ENCODE peak calls at places on chromosomes 3 and 15, in four cellular contexts. W is aorta; E is CD4-positive, CD25-positive, alpha-beta regulatory T cell; D is right atrium auricular region. X is an unnamed sample.

GRCh38 chr15:65638681-65639089 is 16.9 kb downstream of the SLC24A1 start:
- DNase-seq in W (no peak), E (peak), D (no peak), X (no peak)

GRCh38 chr15:73394782-73395181 is 26.0 kb upstream of the HCN4 start:
- DNase-seq in D (no peak), E (no peak), W (no peak), X (no peak)

GRCh38 chr15:52392008-52392687 is 96.5 kb upstream of the MYO5C start:
- DNase-seq in E (no peak), D (no peak), W (no peak), X (no peak)

GRCh38 chr15:92226020-92226612 is 167.6 kb upstream of the ST8SIA2 start:
- DNase-seq in E (no peak), D (no peak), W (no peak), X (no peak)

GRCh38 chr15:33093234-33093633 is 101.3 kb downstream of the FMN1 start:
- DNase-seq in E (no peak), W (no peak), D (no peak), X (no peak)

GRCh38 chr15:29693225-29693624 is 129.0 kb downstream of the TJP1 start:
- DNase-seq in D (peak), W (no peak), E (no peak), X (no peak)

GRCh38 chr3:184145120-184145524 is 10.0 kb downstream of the EIF2B5 start:
- DNase-seq in E (no peak), D (no peak), W (no peak), X (no peak)

GRCh38 chr3:127776347-127776746 is 46.0 kb downstream of the MGLL start:
- DNase-seq in W (peak), D (no peak), E (no peak), X (no peak)

GRCh38 chr3:13506680-13507079 is 26.6 kb downstream of the HDAC11 start:
- DNase-seq in W (peak), E (no peak), D (no peak), X (no peak)
- H3K27ac ChIP-seq in W (no peak), E (no peak), D (no peak), X (no peak)

DNA sequence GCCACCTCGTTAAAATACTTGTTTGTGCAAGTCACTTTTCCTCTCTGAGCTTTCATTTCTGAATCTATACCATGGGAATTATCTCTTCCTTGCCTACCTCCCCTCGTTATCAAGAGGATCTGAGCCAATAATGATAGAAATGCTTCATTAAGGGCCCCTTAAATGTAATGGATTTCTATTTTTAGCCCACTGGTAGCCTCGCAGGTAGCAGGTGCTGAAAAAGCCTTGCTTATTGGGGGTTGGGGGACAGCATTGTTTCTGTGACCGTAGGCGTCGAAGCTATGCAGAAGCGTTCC is 466 bp upstream of the PIAS1 start:
- DNase-seq in D (no peak), E (no peak), W (no peak), X (no peak)
- H3K4me3 ChIP-seq in D (peak), E (peak), W (peak), X (peak)

GRCh38 chr3:5503136-5503535 is 315.6 kb downstream of the EDEM1 start:
- DNase-seq in E (no peak), W (no peak), D (no peak), X (no peak)

GRCh38 chr3:5505997-5506396 is 318.5 kb downstream of the EDEM1 start:
- DNase-seq in E (no peak), W (no peak), D (no peak), X (no peak)

GRCh38 chr3:5510300-5510699 is 322.8 kb downstream of the EDEM1 start:
- DNase-seq in E (no peak), W (no peak), D (no peak), X (no peak)

GRCh38 chr3:5504135-5504534 is 316.6 kb downstream of the EDEM1 start:
- DNase-seq in E (no peak), W (no peak), D (no peak), X (no peak)

DNA sequence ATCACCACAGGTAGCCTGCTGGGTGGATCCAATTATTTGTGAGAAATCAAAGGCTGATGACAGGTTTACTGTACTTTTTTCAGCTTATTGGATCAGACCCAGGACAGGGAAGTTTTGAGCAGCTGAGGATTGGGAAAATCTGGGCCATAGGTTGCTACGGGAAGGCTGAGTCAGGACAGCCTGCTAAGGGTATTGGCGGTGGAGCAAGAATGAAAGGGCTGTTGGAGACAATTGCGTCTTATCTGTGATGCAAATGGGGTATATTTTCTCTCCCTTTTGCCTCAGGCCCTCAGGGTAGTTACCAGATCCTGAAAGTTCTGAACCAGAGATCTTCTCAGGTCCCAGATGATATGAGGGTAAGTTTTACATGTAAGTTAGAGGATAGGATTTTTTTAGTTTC is 317.7 kb downstream of the EDEM1 start:
- DNase-seq in W (no peak), E (no peak), D (no peak), X (no peak)
- H3K27ac ChIP-seq in W (no peak), E (no peak), D (no peak), X (no peak)

GRCh38 chr3:149375164-149375823 is 2.2 kb downstream of the TM4SF1 start:
- DNase-seq in W (no peak), E (no peak), D (no peak), X (no peak)
- H3K4me3 ChIP-seq in W (peak), E (no peak), D (peak), X (no peak)

GRCh38 chr3:16132926-16133325 is 41.6 kb upstream of the GALNT15 start:
- DNase-seq in W (no peak), E (no peak), D (no peak), X (no peak)
- H3K27ac ChIP-seq in W (no peak), E (no peak), D (peak), X (no peak)

DNA sequence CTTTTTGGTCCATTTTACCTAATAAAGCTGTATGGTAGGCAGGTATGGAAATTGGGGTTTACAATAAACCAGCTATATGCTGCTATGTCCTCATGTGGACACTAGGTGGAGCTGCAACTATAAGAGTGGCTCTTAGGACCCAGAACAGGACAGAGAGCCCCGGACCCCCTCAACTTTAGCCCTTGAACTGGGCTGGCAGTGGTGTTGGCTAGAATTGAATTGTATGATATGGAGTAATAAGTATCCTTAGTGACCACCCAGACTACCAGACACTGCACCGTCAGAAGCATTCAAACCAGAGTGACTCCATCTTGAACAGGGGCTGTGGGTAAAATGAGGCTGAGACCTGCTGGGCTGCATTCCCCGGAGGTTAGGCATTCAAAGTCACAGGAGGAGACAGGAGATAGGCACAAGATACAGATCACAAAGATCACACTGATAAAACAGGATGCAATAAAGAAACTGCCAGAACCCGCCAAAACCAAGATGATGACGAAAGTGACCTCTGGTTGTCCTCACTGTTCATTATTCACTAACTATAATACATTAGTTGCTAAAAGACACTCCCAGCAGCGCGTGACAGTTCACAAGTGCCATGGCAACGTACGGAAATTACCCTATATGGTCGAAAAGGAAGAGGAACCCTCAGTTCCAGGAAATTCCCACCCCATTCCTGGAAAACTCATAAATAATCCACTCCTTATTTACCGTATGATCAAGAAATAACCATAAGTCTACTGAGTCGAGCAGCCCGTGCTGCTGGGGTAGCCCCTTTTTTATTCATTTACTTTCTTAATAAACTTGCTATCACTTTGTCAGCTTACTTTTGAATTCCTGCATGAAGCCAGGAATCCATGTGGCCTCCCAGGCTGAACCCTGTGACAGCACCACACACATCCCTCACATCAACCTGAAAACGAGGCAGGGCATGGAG is 68.7 kb upstream of the BLM start:
- DNase-seq in D (peak), E (peak), W (peak), X (peak)
- H3K4me3 ChIP-seq in D (no peak), E (peak), W (no peak), X (no peak)

GRCh38 chr15:70802629-70803028 is 39.3 kb upstream of the UACA start:
- DNase-seq in E (no peak), W (no peak), D (no peak), X (no peak)
- H3K27ac ChIP-seq in E (no peak), W (no peak), D (peak), X (no peak)